ENCODE peak calls at places on chromosomes 12 and 14, in nine cellular contexts. K is amygdala; J is NCI-H1417; M is nucleus accumbens; P is CD8-positive, alpha-beta memory T cell; I is stimulated activated CD8-positive, alpha-beta memory T cell treated with anti-CD3 and anti-CD28 coated beads, Interleukin-2, amount 100 ng/mL, for 1 hour; Q is activated T-cell treated with anti-CD3 and anti-CD28 coated beads for 4 hours; L is non-pigmented ciliary epithelial cell; U is left cardiac atrium. X is an unnamed sample.

GRCh38 chr12:58161773-58162172 is 220.4 kb downstream of the ATP23 start:
- DNase-seq in U (no peak), P (no peak), Q (no peak), I (no peak), M (no peak), J (no peak), K (no peak), L (no peak), X (no peak)

GRCh38 chr12:15631007-15631715 is 158.0 kb downstream of the EPS8 start:
- DNase-seq in P (no peak), I (no peak), J (no peak), K (no peak), Q (no peak), U (no peak), L (no peak), M (no peak), X (no peak)

GRCh38 chr12:107464644-107465043 is 221.0 kb upstream of the PWP1 start:
- DNase-seq in M (no peak), I (no peak), Q (no peak), L (no peak), J (no peak), P (no peak), U (no peak), K (no peak), X (no peak)

GRCh38 chr12:113641426-113641825 is 169.8 kb upstream of the LHX5 start:
- DNase-seq in P (no peak), U (no peak), I (no peak), K (no peak), M (no peak), Q (no peak), J (no peak), L (no peak), X (no peak)

GRCh38 chr14:41605550-41606248 is 977 bp upstream of the LRFN5 start:
- DNase-seq in P (no peak), J (no peak), M (peak; percentile 15), U (peak; percentile 18), I (no peak), Q (no peak), K (no peak), L (no peak), X (no peak)

GRCh38 chr14:95433094-95433478 is 83.4 kb downstream of the SYNE3 start:
- DNase-seq in I (no peak), Q (no peak), U (no peak), M (no peak), L (no peak), K (no peak), J (no peak), P (no peak), X (no peak)

GRCh38 chr12:55820679-55821078 is 2.8 kb downstream of the ORMDL2 start:
- DNase-seq in U (no peak), Q (no peak), I (no peak), M (no peak), L (no peak), J (no peak), P (no peak), K (no peak), X (no peak)

GRCh38 chr14:90815817-90816662 is at the start of gene TTC7B:
- DNase-seq in M (peak; percentile 58), K (peak; percentile 48), L (no peak), Q (no peak), U (peak; percentile 61), P (no peak), J (peak; percentile 75), I (no peak), X (no peak)

GRCh38 chr14:58199726-58200479 is at the start of gene ACTR10:
- DNase-seq in U (peak; percentile 89), K (peak; percentile 72), L (peak; percentile 17), P (peak; percentile 77), J (peak; percentile 95), Q (peak; percentile 84), M (peak; percentile 82), I (peak; percentile 77), X (peak; percentile 86)

GRCh38 chr14:37889087-37889486 is 293.7 kb downstream of the TTC6 start:
- DNase-seq in P (no peak), Q (no peak), I (no peak), K (no peak), M (no peak), U (peak; percentile 40), J (peak; percentile 17), L (no peak), X (no peak)

GRCh38 chr14:104462651-104463630 is 116.6 kb upstream of the C14orf180 start:
- DNase-seq in I (no peak), Q (no peak), M (no peak), L (no peak), J (no peak), P (no peak), K (no peak), U (no peak), X (no peak)

GRCh38 chr12:99984271-99985128 is at the start of gene ANKS1B:
- DNase-seq in M (peak; percentile 51), U (peak; percentile 62), K (peak; percentile 40), P (no peak), Q (no peak), J (peak; percentile 91), L (no peak), I (no peak), X (no peak)

GRCh38 chr12:75816892-75817291 is 214.7 kb downstream of the PHLDA1 start:
- DNase-seq in M (no peak), P (no peak), J (no peak), L (peak; percentile 42), Q (no peak), K (no peak), I (no peak), U (no peak), X (no peak)

GRCh38 chr14:94342334-94342934 is 19.3 kb upstream of the SERPINA6 start:
- DNase-seq in L (peak; percentile 98), U (peak; percentile 94), Q (no peak), J (no peak), I (no peak), P (no peak), K (peak; percentile 37), M (peak; percentile 6), X (no peak)

GRCh38 chr12:20549115-20549719 is 145.9 kb upstream of the SLCO1C1 start:
- DNase-seq in J (no peak), M (peak; percentile 46), P (no peak), I (no peak), K (no peak), L (no peak), Q (no peak), U (no peak), X (no peak)

GRCh38 chr14:29028973-29029582 is 262.5 kb downstream of the FOXG1 start:
- DNase-seq in U (no peak), J (no peak), M (no peak), Q (no peak), L (no peak), K (no peak), I (no peak), P (no peak), X (no peak)

GRCh38 chr14:92704036-92704804 is 44.2 kb downstream of the LGMN start:
- DNase-seq in L (no peak), U (no peak), K (no peak), M (peak; percentile 31), P (no peak), I (no peak), Q (no peak), J (no peak), X (no peak)

GRCh38 chr12:16349132-16349463 is 1.7 kb downstream of the MGST1 start:
- DNase-seq in M (peak; percentile 2), K (no peak), J (no peak), L (peak; percentile 71), U (peak; percentile 62), P (no peak), Q (no peak), I (no peak), X (no peak)

GRCh38 chr12:87107270-87107669 is 851.1 kb upstream of the MGAT4C start:
- DNase-seq in K (no peak), L (no peak), U (no peak), P (no peak), J (no peak), I (no peak), Q (no peak), M (no peak), X (no peak)

GRCh38 chr12:7994731-7995205 is 37.7 kb upstream of the FOXJ2 start:
- DNase-seq in L (peak; percentile 71), I (no peak), J (no peak), Q (no peak), K (no peak), P (no peak), M (no peak), U (no peak), X (no peak)

GRCh38 chr12:72230589-72230988 is 41.6 kb upstream of the TRHDE start:
- DNase-seq in J (no peak), Q (no peak), I (no peak), L (peak; percentile 37), M (no peak), U (no peak), P (no peak), K (no peak), X (no peak)

GRCh38 chr12:91685917-91686316 is 459.7 kb downstream of the BTG1 start:
- DNase-seq in P (no peak), Q (no peak), K (no peak), L (no peak), I (no peak), M (no peak), J (no peak), U (no peak), X (no peak)

GRCh38 chr12:77120156-77120555 is 54.8 kb upstream of the E2F7 start:
- DNase-seq in I (no peak), J (no peak), K (no peak), P (no peak), L (no peak), U (no peak), M (no peak), Q (no peak), X (no peak)

GRCh38 chr12:11969437-11970154 is 101.1 kb upstream of the BCL2L14 start:
- DNase-seq in M (no peak), I (no peak), J (no peak), Q (no peak), U (no peak), K (no peak), P (no peak), L (no peak), X (no peak)

GRCh38 chr12:68591716-68592437 is 18.8 kb upstream of the RAP1B start:
- DNase-seq in M (no peak), U (no peak), K (no peak), J (no peak), P (no peak), Q (no peak), L (no peak), I (no peak), X (no peak)

GRCh38 chr12:30613119-30613830 is 82.4 kb downstream of the IPO8 start:
- DNase-seq in P (no peak), Q (no peak), K (no peak), M (no peak), J (no peak), I (no peak), L (peak; percentile 40), U (no peak), X (no peak)

GRCh38 chr12:106595268-106595667 is 12.5 kb downstream of the RFX4 start:
- DNase-seq in Q (no peak), P (no peak), I (no peak), U (no peak), M (no peak), J (no peak), K (no peak), L (no peak), X (no peak)

GRCh38 chr12:52496054-52496453 is 3.0 kb upstream of the KRT6A start:
- DNase-seq in J (peak; percentile 50), U (no peak), Q (no peak), M (no peak), P (no peak), I (no peak), K (no peak), L (no peak), X (no peak)

GRCh38 chr12:15701721-15702156 is 87.4 kb downstream of the EPS8 start:
- DNase-seq in K (no peak), J (no peak), M (no peak), P (no peak), U (no peak), I (no peak), L (peak; percentile 31), Q (no peak), X (no peak)

GRCh38 chr12:52378091-52378490 is 7.4 kb downstream of the KRT84 start:
- DNase-seq in L (no peak), U (no peak), P (no peak), I (no peak), J (no peak), M (no peak), K (no peak), Q (no peak), X (no peak)

GRCh38 chr14:58078471-58078870 is 73.5 kb downstream of the ARMH4 start:
- DNase-seq in L (no peak), K (no peak), I (no peak), M (no peak), J (no peak), Q (no peak), U (no peak), P (no peak), X (no peak)

X was measured in natural killer cell.